ENCODE peak calls at places on chromosomes 5 and 9, in six cellular contexts. I is K562, F is HepG2, B is HCT116, W is GM12878, C is SK-N-SH. G is an unnamed sample.

GRCh38 chr5:149532413-149532812 is 18.8 kb downstream of the CSNK1A1 start:
- DNase-seq in W (no peak), B (no peak), I (no peak), F (no peak), C (no peak), G (no peak)

GRCh38 chr5:116502097-116502496 is 72.5 kb downstream of the SEMA6A start:
- DNase-seq in F (no peak), C (no peak), W (no peak), I (no peak), B (no peak), G (no peak)

GRCh38 chr5:181120761-181121160 is 10.2 kb downstream of the OR2V1 start:
- DNase-seq in F (no peak), I (no peak), W (no peak), B (no peak), C (no peak), G (no peak)

GRCh38 chr9:137708590-137709284 is 89.9 kb downstream of the EHMT1 start:
- DNase-seq in I (no peak), B (no peak), F (no peak), C (no peak), W (no peak), G (no peak)

GRCh38 chr5:171453056-171453725 is 33.7 kb downstream of the FGF18 start:
- DNase-seq in F (no peak), B (no peak), W (no peak), I (no peak), C (no peak), G (no peak)

GRCh38 chr9:96340707-96341106 is 38.7 kb upstream of the HSD17B3 start:
- DNase-seq in F (peak), W (no peak), B (no peak), C (no peak), I (no peak), G (no peak)

GRCh38 chr5:135997936-135998335 is 30.9 kb upstream of the TGFBI start:
- DNase-seq in C (no peak), B (no peak), I (no peak), F (no peak), W (no peak), G (no peak)

GRCh38 chr5:39513236-39513635 is 88.5 kb upstream of the DAB2 start:
- DNase-seq in B (peak), F (peak), I (no peak), W (no peak), C (no peak), G (no peak)

GRCh38 chr5:135242021-135242480 is 157.0 kb downstream of the MACROH2A1 start:
- DNase-seq in W (no peak), I (no peak), C (no peak), B (no peak), F (no peak), G (no peak)

GRCh38 chr9:128632066-128632465 is 24.6 kb downstream of the DYNC2I2 start:
- DNase-seq in I (no peak), B (no peak), C (peak), F (no peak), W (no peak), G (no peak)

GRCh38 chr9:22117511-22118388 is 108.6 kb upstream of the CDKN2B start:
- DNase-seq in C (no peak), F (peak), B (no peak), I (no peak), W (no peak), G (no peak)

GRCh38 chr5:67809589-67809988 is 406.0 kb upstream of the PIK3R1 start:
- DNase-seq in C (no peak), B (no peak), W (peak), I (no peak), F (no peak), G (no peak)

GRCh38 chr5:167790462-167791260 is 500.8 kb upstream of the WWC1 start:
- DNase-seq in B (no peak), C (no peak), F (no peak), W (no peak), I (no peak), G (no peak)

GRCh38 chr5:98492258-98492657 is 281.2 kb upstream of the RGMB start:
- DNase-seq in B (no peak), C (no peak), W (no peak), I (no peak), F (no peak), G (no peak)
- TF ChIP-seq SIN3A in B (no peak), C (no peak), W (no peak), I (no peak), F (no peak), G (no peak)

DNA sequence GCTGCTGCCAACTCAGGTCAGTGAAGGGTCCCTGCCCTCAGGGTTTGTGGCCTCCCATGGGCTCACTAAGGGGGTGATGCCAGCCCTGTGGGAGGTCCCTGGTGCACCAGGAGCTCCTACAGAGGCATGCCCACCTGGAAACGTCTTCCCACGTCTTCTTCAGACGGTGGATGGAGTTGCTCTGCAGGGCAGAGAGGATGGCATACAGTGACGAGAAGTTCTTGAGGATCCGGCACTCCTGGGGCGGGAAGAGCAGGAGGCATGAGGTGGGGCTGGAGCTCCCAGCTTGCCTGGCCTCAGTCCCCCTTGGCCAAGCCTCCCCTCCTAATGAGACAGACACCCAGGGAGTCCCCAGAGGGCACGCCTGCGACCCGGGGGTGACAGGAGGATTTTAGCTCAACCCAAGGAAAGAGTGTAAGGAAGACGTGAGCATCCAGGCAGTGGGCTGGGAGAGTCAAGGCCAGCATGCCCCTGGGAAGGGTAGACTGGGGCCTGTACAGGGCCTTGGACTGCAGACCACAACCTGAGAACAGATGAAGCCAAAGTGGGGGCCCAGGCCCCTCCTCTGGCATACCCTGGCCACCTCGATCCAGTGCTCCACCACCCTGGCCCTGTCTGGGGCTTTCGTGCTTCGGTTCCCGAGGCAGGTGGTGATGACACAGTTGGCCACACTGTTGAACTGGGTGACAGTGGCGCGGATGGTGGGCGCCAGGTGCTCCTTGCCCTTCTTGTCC is 14.4 kb downstream of the RALGDS start:
- DNase-seq in I (no peak), C (no peak), B (no peak), W (no peak), F (no peak), G (no peak)
- TF ChIP-seq SIN3A in I (no peak), C (no peak), B (no peak), W (no peak), F (no peak), G (no peak)

DNA sequence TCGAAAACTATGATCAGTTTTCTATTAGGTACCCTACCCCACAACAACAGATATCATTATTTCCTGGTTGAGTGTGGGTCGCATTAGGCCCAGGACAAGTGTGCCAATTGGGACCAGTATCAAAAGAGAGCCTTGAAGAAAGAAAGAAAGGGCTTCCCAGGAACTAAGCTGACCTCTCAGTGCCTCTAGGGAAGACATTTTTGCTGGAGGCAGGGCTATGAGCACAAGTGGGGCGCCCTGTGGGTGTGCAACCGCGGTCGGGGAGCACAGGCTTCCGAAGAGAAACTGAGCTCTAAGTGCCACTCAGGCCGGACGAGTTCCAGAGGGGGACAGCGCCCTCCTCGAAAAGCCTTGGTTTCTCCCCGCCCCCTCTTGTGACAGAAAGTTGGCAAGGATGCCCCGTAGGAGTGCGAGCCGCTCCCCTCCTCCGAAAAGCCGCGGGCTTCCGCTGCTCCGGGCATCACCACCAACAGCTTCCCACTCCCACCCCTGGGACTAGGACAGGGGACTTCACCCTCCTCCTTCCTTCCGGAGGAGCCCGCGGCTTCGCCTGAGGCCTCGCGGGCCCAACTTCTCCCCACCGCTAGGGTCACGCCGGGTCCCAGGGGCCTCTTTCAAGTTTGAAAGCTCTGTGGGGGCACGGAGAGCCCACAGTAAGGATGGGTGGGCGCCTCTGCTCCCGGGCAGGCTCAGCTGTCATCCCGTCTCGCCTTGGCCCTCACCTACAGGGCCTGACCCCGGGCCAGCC is 2.0 kb downstream of the NR2F1-AS1 start:
- DNase-seq in F (no peak), C (peak), I (no peak), W (no peak), B (no peak), G (no peak)
- TF ChIP-seq SIN3A in F (no peak), C (no peak), I (no peak), W (no peak), B (no peak), G (peak)

GRCh38 chr9:99353408-99353807 is 131.3 kb downstream of the SEC61B start:
- DNase-seq in I (no peak), B (no peak), F (no peak), W (no peak), C (no peak), G (no peak)
- TF ChIP-seq SIN3A in I (no peak), B (no peak), F (no peak), W (no peak), C (no peak), G (no peak)

DNA sequence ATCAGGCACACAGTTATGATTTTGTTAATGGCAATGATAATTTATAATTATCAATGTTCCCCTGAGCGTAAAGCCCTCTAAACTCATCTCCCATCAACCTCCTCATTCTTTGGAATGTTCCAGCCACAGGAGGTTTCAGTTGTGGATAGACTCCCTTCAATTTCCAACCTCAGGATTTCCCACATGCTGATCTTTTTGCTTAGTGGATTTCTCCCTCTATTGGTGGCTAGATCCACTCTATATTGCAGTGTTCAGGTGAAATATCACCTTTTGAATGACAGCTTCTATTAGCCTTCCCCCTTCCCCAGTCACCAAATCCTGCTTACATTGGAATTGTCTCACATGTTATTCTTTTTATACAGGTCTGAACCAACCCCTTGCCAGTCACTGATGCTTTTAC is 113.9 kb downstream of the CDH10 start:
- DNase-seq in B (no peak), C (no peak), I (no peak), F (no peak), W (no peak), G (no peak)
- TF ChIP-seq SIN3A in B (no peak), C (no peak), I (no peak), F (no peak), W (no peak), G (no peak)